ENCODE peak calls at places on chromosomes 2 and 18, in five cellular contexts. Q, Z, P, S and U are unnamed samples.

GRCh38 chr2:200862532-200863000 is 1.9 kb downstream of the CLK1 start:
- DNase-seq in Q (peak; percentile 30), S (no peak), P (peak; percentile 57), Z (no peak), U (peak; percentile 68)

GRCh38 chr2:18787726-18788125 is 198.4 kb upstream of the NT5C1B start:
- DNase-seq in Q (no peak), S (no peak), P (no peak), Z (no peak), U (peak; percentile 8)

GRCh38 chr2:194559523-194559922 is 1097.5 kb upstream of the SLC39A10 start:
- DNase-seq in P (no peak), Z (no peak), Q (no peak), S (no peak), U (no peak)

GRCh38 chr2:160225722-160226121 is 25.6 kb upstream of the ITGB6 start:
- DNase-seq in P (no peak), Z (no peak), Q (no peak), S (no peak), U (no peak)

GRCh38 chr2:237092920-237093781 is 7.5 kb downstream of the COPS8 start:
- DNase-seq in S (no peak), Q (no peak), P (peak; percentile 47), Z (no peak), U (peak; percentile 76)

GRCh38 chr2:239024226-239024625 is 176.3 kb downstream of the TWIST2 start:
- DNase-seq in Q (no peak), Z (no peak), P (no peak), S (no peak), U (no peak)

GRCh38 chr2:237231593-237231992 is 145.9 kb downstream of the COPS8 start:
- DNase-seq in Z (no peak), S (no peak), P (no peak), Q (no peak), U (no peak)

GRCh38 chr2:96527990-96528679 is 8.4 kb upstream of the ARID5A start:
- DNase-seq in S (peak; percentile 67), Z (no peak), Q (no peak), P (peak; percentile 88), U (no peak)

GRCh38 chr2:178473931-178474330 is 4.5 kb downstream of the FKBP7 start:
- DNase-seq in Z (no peak), Q (no peak), S (no peak), P (no peak), U (no peak)

GRCh38 chr2:237315170-237315880 is 98.6 kb downstream of the COL6A3 start:
- DNase-seq in Z (peak; percentile 58), S (peak; percentile 88), P (peak; percentile 90), Q (no peak), U (peak; percentile 90)

GRCh38 chr18:9916067-9916684 is 2.4 kb downstream of the VAPA start:
- DNase-seq in P (no peak), Q (no peak), Z (no peak), S (no peak), U (no peak)

GRCh38 chr18:57143265-57143664 is 3.6 kb upstream of the BOD1L2 start:
- DNase-seq in P (no peak), Z (no peak), S (no peak), Q (no peak), U (no peak)

GRCh38 chr18:1177232-1177631 is 272.6 kb downstream of the ADCYAP1 start:
- DNase-seq in S (no peak), Q (no peak), Z (no peak), P (no peak), U (no peak)

GRCh38 chr2:54208364-54209240 is 47.4 kb downstream of the TSPYL6 start:
- DNase-seq in S (no peak), Q (no peak), Z (no peak), P (no peak), U (no peak)

GRCh38 chr18:58222439-58223125 is 178.6 kb downstream of the NEDD4L start:
- DNase-seq in P (no peak), Z (no peak), Q (no peak), S (no peak), U (no peak)

GRCh38 chr2:47260971-47261370 is 105.9 kb upstream of the STPG4 start:
- DNase-seq in Q (no peak), S (no peak), P (no peak), Z (no peak), U (no peak)

GRCh38 chr2:236168110-236169067 is at the start of gene GBX2:
- DNase-seq in S (no peak), P (no peak), Z (no peak), Q (no peak), U (peak; percentile 78)

GRCh38 chr2:116696223-116696622 is 1118.3 kb upstream of the DDX18 start:
- DNase-seq in P (no peak), Z (no peak), S (no peak), Q (no peak), U (no peak)

GRCh38 chr2:183035954-183036669 is 2.1 kb downstream of the NCKAP1 start:
- DNase-seq in Q (no peak), P (no peak), Z (no peak), S (no peak), U (no peak)

GRCh38 chr2:26970244-26970927 is at the start of gene MAPRE3:
- DNase-seq in Q (peak; percentile 76), Z (peak; percentile 89), S (peak; percentile 86), P (peak; percentile 74), U (peak; percentile 92)

GRCh38 chr18:77165489-77166415 is 33.2 kb upstream of the MBP start:
- DNase-seq in Q (no peak), S (peak; percentile 52), P (peak; percentile 43), Z (no peak), U (no peak)

GRCh38 chr2:157190151-157190550 is 67.4 kb upstream of the GALNT5 start:
- DNase-seq in S (no peak), Z (no peak), P (no peak), Q (no peak), U (no peak)

GRCh38 chr18:70620837-70621612 is 332.2 kb downstream of the SOCS6 start:
- DNase-seq in Z (no peak), S (no peak), P (no peak), Q (no peak), U (no peak)

GRCh38 chr18:25743661-25744151 is 346.7 kb downstream of the SS18 start:
- DNase-seq in Q (no peak), S (no peak), P (no peak), Z (no peak), U (no peak)

GRCh38 chr2:216057688-216058193 is 23.9 kb downstream of the PECR start:
- DNase-seq in P (no peak), S (no peak), Z (peak; percentile 74), Q (peak; percentile 34), U (peak; percentile 37)

GRCh38 chr2:55159037-55159651 is 72.9 kb downstream of the CLHC1 start:
- DNase-seq in Q (no peak), P (peak; percentile 77), Z (no peak), S (peak; percentile 65), U (no peak)

GRCh38 chr2:190044866-190045265 is 17.7 kb downstream of the MSTN start:
- DNase-seq in Q (no peak), Z (no peak), S (no peak), P (no peak), U (no peak)

GRCh38 chr2:206756816-206757215 is 8.3 kb downstream of the MDH1B start:
- DNase-seq in Z (no peak), S (no peak), Q (no peak), P (no peak), U (no peak)

GRCh38 chr2:201701591-201701990 is 3.1 kb upstream of the MPP4 start:
- DNase-seq in P (no peak), Q (no peak), Z (no peak), S (no peak), U (no peak)

GRCh38 chr2:98604547-98604946 is 3.8 kb downstream of the COA5 start:
- DNase-seq in Q (no peak), P (no peak), Z (no peak), S (no peak), U (no peak)

GRCh38 chr2:12727085-12727484 is 10.3 kb downstream of the TRIB2 start:
- DNase-seq in Z (no peak), P (no peak), S (no peak), Q (no peak), U (no peak)

GRCh38 chr2:12727641-12728040 is 10.9 kb downstream of the TRIB2 start:
- DNase-seq in S (no peak), Q (no peak), P (no peak), Z (no peak), U (no peak)

GRCh38 chr2:12728221-12728777 is 11.6 kb downstream of the TRIB2 start:
- DNase-seq in P (no peak), Q (peak; percentile 26), S (no peak), Z (no peak), U (no peak)

GRCh38 chr2:12725238-12726187 is 8.8 kb downstream of the TRIB2 start:
- DNase-seq in Q (no peak), S (no peak), Z (peak; percentile 77), P (no peak), U (no peak)

GRCh38 chr2:12726271-12726670 is 9.5 kb downstream of the TRIB2 start:
- DNase-seq in Z (no peak), S (no peak), P (no peak), Q (no peak), U (no peak)
- H3K4me3 ChIP-seq in Z (no peak overlapping the region), S (no peak overlapping the region), P (no peak overlapping the region), Q (no peak overlapping the region), U (no peak overlapping the region)

DNA sequence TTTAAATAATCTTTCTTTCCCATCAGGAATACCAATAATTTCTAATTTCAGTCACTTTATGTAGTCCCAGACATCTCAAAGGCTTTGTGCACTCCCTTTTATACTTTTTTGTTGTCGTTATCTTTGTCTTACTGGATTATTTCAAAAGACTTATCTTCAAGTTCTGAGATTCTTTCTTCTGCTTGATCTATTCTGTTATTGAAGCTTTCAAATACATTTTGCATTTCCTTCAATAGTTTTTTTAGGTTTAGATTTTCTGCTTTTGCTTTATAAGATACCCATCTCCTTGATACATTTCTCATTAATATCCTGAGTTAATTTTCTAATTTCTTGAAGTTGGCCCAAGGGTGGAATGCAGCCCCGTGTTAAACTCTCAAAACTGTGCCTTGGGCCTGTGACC is 432.4 kb downstream of the RIT2 start:
- DNase-seq in P (no peak), S (no peak), Z (no peak), Q (no peak), U (no peak)
- H3K9me3 ChIP-seq in P (peaks cover 9% of the 10 kb centered on the region), S (peaks cover 14% of the 10 kb centered on the region), Z (no peaks in the 10 kb centered on the region), Q (no peaks in the 10 kb centered on the region), U (no peaks in the 10 kb centered on the region)

GRCh38 chr2:148875387-148876051 is 492 bp downstream of the KIF5C start:
- DNase-seq in S (no peak), Z (no peak), Q (peak; percentile 15), P (no peak), U (no peak)
- H3K4me3 ChIP-seq in S (peak overlapping the region; percentile 55), Z (peak overlapping the region; percentile 23), Q (peak overlapping the region; percentile 28), P (peak overlapping the region; percentile 60), U (peak overlapping the region; percentile 71)

GRCh38 chr2:101282980-101283379 is 25.5 kb downstream of the RNF149 start:
- DNase-seq in Q (no peak), Z (no peak), P (no peak), S (no peak), U (no peak)
- H3K9me3 ChIP-seq in Q (no peaks in the 10 kb centered on the region), Z (no peaks in the 10 kb centered on the region), P (no peaks in the 10 kb centered on the region), S (no peaks in the 10 kb centered on the region), U (no peaks in the 10 kb centered on the region)